ENCODE peak calls at places on chromosomes 13 and 19, in five cellular contexts. E, I, Q, F and X are unnamed samples.

GRCh38 chr13:51727634-51728274 is 76.2 kb downstream of the DHRS12 start:
- DNase-seq in E (no peak), F (no peak), I (no peak), Q (no peak), X (no peak)

GRCh38 chr13:45331981-45332830 is 8.8 kb downstream of the TPT1 start:
- DNase-seq in Q (no peak), I (peak; percentile 88), F (no peak), E (no peak), X (no peak)

GRCh38 chr19:54952591-54953344 is 5.4 kb upstream of the NLRP7 start:
- DNase-seq in I (no peak), E (no peak), Q (no peak), F (no peak), X (no peak)

GRCh38 chr13:52455677-52456041 is 381 bp downstream of the CKAP2 start:
- DNase-seq in I (peak; percentile 43), E (peak; percentile 61), F (peak; percentile 50), Q (peak; percentile 81), X (peak; percentile 93)

GRCh38 chr13:79936368-79937136 is 404.4 kb downstream of the SPRY2 start:
- DNase-seq in E (peak; percentile 9), I (peak; percentile 100), Q (no peak), F (peak; percentile 17), X (no peak)

GRCh38 chr13:107457686-107458085 is 757.6 kb downstream of the LIG4 start:
- DNase-seq in Q (no peak), E (no peak), I (no peak), F (no peak), X (no peak)

GRCh38 chr13:30755678-30756077 is 20.3 kb downstream of the ALOX5AP start:
- DNase-seq in E (no peak), Q (no peak), I (no peak), F (no peak), X (no peak)

GRCh38 chr13:99085139-99085845 is 107.4 kb upstream of the DOCK9 start:
- DNase-seq in I (no peak), E (no peak), F (no peak), Q (no peak), X (no peak)

GRCh38 chr13:42696191-42696590 is 85.2 kb upstream of the FAM216B start:
- DNase-seq in I (peak; percentile 80), E (no peak), Q (no peak), F (no peak), X (no peak)

GRCh38 chr19:6533746-6534418 is 3.1 kb downstream of the TNFSF9 start:
- DNase-seq in F (no peak), Q (no peak), E (no peak), I (no peak), X (no peak)

GRCh38 chr19:10543059-10543419 is 665 bp upstream of the ATG4D start:
- DNase-seq in E (no peak), F (no peak), Q (no peak), I (no peak), X (no peak)

GRCh38 chr13:106599875-106600797 is 32.2 kb upstream of the ARGLU1 start:
- DNase-seq in I (peak; percentile 80), E (no peak), Q (no peak), F (no peak), X (no peak)

GRCh38 chr13:51837016-51837415 is 8.0 kb downstream of the TMEM272 start:
- DNase-seq in E (no peak), I (no peak), Q (no peak), F (no peak), X (no peak)

GRCh38 chr13:113328851-113329250 is 31.8 kb downstream of the LAMP1 start:
- DNase-seq in I (no peak), E (no peak), F (no peak), Q (no peak), X (no peak)
- TF ChIP-seq POLR2A in I (no peak), E (no peak), F (no peak), Q (no peak), X (no peak)

GRCh38 chr13:21812192-21812626 is 141.3 kb downstream of the FGF9 start:
- DNase-seq in E (no peak), I (no peak), Q (no peak), F (no peak), X (no peak)

GRCh38 chr13:21817878-21818277 is 147.0 kb downstream of the FGF9 start:
- DNase-seq in I (no peak), E (no peak), F (no peak), Q (no peak), X (peak; percentile 37)

GRCh38 chr13:21813844-21814243 is 143.0 kb downstream of the FGF9 start:
- DNase-seq in Q (no peak), I (no peak), E (no peak), F (no peak), X (no peak)

GRCh38 chr13:21813110-21813509 is 142.2 kb downstream of the FGF9 start:
- DNase-seq in F (no peak), E (no peak), I (no peak), Q (no peak), X (peak; percentile 50)
- TF ChIP-seq POLR2A in F (no peak), E (no peak), I (no peak), Q (no peak), X (no peak)

DNA sequence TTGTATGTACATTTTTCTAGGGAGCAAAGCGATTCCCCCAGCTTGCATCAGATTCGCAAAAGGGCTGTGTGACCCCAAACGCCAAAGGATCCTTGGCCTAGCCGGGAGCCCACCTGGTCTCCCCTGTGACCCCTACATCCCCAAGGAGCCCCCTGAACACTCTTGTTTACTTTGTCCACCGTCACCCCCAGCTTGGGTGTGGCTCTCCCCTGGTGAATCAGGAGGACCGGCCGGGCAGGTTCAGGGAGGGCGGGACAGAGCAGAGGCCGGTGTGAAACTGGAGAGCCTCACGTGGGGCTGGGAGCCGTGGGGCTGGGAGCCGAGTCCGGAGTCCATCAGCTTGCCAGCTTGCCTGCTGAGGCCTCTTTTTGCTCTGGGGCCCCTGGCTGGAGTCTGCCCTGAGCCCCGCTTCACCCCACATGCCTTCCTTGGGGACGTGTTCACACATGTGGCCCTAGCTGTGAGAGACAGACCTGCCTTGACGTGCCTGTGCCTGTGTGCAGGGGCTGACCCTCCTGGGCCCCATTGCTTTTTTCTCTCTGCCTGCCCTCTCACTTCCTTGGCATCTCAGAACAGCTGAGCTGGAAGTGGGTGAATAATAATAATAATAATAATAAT is 2.0 kb downstream of the ITPKC start:
- DNase-seq in F (peak; percentile 51), E (peak; percentile 94), Q (peak; percentile 89), I (peak; percentile 40), X (no peak)
- TF ChIP-seq POLR2A in F (no peak), E (peak; percentile 74), Q (peak; percentile 11), I (peak; percentile 51), X (peak; percentile 35)

GRCh38 chr13:60398949-60399589 is 2.0 kb downstream of the TDRD3 start:
- DNase-seq in E (no peak), Q (no peak), I (peak; percentile 43), F (no peak), X (no peak)

GRCh38 chr13:60396783-60397692 is at the start of gene TDRD3:
- DNase-seq in Q (peak; percentile 86), E (peak; percentile 81), F (peak; percentile 76), I (peak; percentile 82), X (peak; percentile 93)

GRCh38 chr13:60398438-60398891 is 1.4 kb downstream of the TDRD3 start:
- DNase-seq in E (no peak), F (no peak), I (no peak), Q (no peak), X (no peak)

GRCh38 chr13:60397693-60398437 is 845 bp downstream of the TDRD3 start:
- DNase-seq in E (peak; percentile 43), I (peak; percentile 67), Q (peak; percentile 77), F (peak; percentile 43), X (peak; percentile 92)

DNA sequence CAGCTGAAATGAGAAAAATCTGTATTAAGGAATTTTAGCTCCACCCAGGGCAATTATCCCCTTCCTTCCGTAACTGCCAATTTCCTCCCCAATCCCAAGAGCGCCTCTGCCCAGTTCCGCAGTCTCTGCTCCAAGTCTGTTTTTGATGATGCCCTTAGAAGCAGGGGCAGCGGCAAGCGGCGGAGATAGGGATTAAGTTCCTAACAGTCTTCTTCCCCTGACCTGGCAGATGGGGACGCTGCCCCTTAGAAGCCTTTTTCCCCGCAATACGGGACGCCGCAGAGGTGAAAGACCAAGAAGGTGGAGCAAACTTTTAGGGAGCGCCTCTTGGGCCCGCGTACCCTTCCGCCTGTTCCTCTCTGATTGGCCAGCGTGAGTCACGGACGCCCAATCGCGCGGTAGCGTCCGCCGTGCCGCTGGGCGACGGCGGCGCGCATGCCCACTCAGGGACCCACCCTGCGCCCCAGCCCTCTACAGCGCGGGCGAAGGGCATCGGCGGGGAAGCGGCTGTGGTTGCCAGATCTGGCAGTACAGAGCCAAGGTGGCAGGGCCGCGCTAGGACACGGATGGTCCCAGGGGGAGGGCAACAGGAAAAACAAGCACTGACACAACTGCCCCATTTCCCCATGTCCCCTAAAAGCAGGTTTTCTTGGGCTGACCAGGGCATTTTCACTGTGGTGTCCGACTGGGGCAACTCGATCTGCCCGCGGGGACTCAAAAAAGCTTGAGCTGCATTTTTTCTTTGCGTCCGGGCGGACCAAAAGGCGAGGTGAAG is 825 bp upstream of the TDRD3 start:
- DNase-seq in E (peak; percentile 90), I (peak; percentile 87), Q (peak; percentile 92), F (peak; percentile 86), X (peak; percentile 97)
- TF ChIP-seq POLR2A in E (peak; percentile 75), I (no peak), Q (peak; percentile 57), F (peak; percentile 83), X (no peak)

DNA sequence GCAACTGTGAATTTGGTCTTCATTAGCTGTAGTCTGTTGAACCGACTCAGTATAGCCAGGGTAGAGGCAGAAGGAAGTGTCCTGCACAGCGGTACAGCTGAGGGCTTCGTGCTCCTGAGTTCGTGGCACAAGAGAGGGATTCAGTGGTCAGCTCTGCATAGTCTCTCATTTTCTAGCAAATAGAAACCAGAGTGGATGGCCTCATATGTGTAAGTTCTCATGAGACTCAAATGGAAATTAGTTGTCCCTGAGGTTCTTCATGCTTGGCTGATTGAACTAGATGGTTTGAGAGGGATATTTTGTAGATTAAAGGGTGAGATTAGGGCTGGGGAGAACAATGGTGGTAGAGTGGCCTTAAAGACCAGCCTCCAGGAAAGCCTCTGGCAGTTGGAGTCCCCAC is 50.5 kb downstream of the ARHGEF7 start:
- DNase-seq in I (no peak), F (no peak), Q (no peak), E (no peak), X (no peak)
- TF ChIP-seq POLR2A in I (no peak), F (no peak), Q (no peak), E (no peak), X (no peak)

GRCh38 chr13:111114362-111115050 is 604 bp upstream of the ARHGEF7 start:
- DNase-seq in F (peak; percentile 55), Q (peak; percentile 80), E (peak; percentile 24), I (peak; percentile 43), X (peak; percentile 91)
- TF ChIP-seq POLR2A in F (peak; percentile 46), Q (peak; percentile 59), E (no peak), I (no peak), X (no peak)

GRCh38 chr19:52139291-52140076 is at the start of gene ZNF616:
- DNase-seq in Q (peak; percentile 99), F (peak; percentile 97), I (peak; percentile 91), E (peak; percentile 97), X (peak; percentile 99)
- TF ChIP-seq POLR2A in Q (peak; percentile 51), F (peak; percentile 75), I (peak; percentile 83), E (peak; percentile 85), X (peak; percentile 34)